ENCODE peak calls at places on chromosomes 3 and 15, in five cellular contexts. I, W, S, Z and G are unnamed samples.
A peak's percentile ranks its signal among the peaks of the same experiment; 100 is the strongest.

GRCh38 chr3:72683068-72683467 is 165.2 kb downstream of the SHQ1 start:
- DNase-seq in W (no peak), Z (no peak), I (no peak), S (no peak), G (no peak)

GRCh38 chr15:94196536-94196935 is 34.8 kb upstream of the MCTP2 start:
- DNase-seq in W (no peak), Z (no peak), S (no peak), I (no peak), G (no peak)

GRCh38 chr3:168981396-168981795 is 682.1 kb downstream of the MECOM start:
- DNase-seq in I (no peak), W (no peak), S (no peak), Z (no peak), G (no peak)

GRCh38 chr3:152595975-152596832 is 238.7 kb upstream of the P2RY1 start:
- DNase-seq in Z (no peak), I (no peak), S (peak; percentile 40), W (peak; percentile 97), G (peak; percentile 34)

GRCh38 chr3:157075693-157076420 is 84.1 kb downstream of the CCNL1 start:
- DNase-seq in W (no peak), S (no peak), I (no peak), Z (no peak), G (no peak)

GRCh38 chr15:61426466-61426865 is 197.4 kb upstream of the RORA start:
- DNase-seq in Z (no peak), I (no peak), S (no peak), W (no peak), G (no peak)

GRCh38 chr3:33808559-33808958 is 10.1 kb downstream of the PDCD6IP start:
- DNase-seq in W (no peak), Z (no peak), I (no peak), S (no peak), G (no peak)

GRCh38 chr15:31365032-31365654 is 38.5 kb downstream of the KLF13 start:
- DNase-seq in W (no peak), S (no peak), I (no peak), Z (no peak), G (no peak)

GRCh38 chr15:76987896-76988860 is 6.7 kb upstream of the PSTPIP1 start:
- DNase-seq in S (no peak), W (no peak), Z (no peak), I (peak; percentile 81), G (no peak)

GRCh38 chr3:133448478-133449122 is 48.7 kb downstream of the BFSP2 start:
- DNase-seq in Z (no peak), S (peak; percentile 22), W (no peak), I (no peak), G (no peak)

GRCh38 chr3:50734985-50735384 is 60.3 kb downstream of the DOCK3 start:
- DNase-seq in Z (no peak), S (no peak), I (no peak), W (no peak), G (no peak)

GRCh38 chr3:73207946-73208345 is 146.5 kb downstream of the EBLN2 start:
- DNase-seq in S (no peak), W (no peak), Z (no peak), I (no peak), G (no peak)

GRCh38 chr15:84799511-84800187 is 17.5 kb upstream of the ALPK3 start:
- DNase-seq in Z (no peak), S (no peak), I (no peak), W (no peak), G (no peak)

GRCh38 chr15:55819397-55820034 is 76.6 kb upstream of the PRTG start:
- DNase-seq in I (no peak), Z (no peak), S (no peak), W (no peak), G (no peak)

GRCh38 chr15:42037650-42038049 is 16.8 kb upstream of the PLA2G4E start:
- DNase-seq in S (peak; percentile 70), Z (no peak), I (no peak), W (no peak), G (no peak)

GRCh38 chr15:91948001-91948608 is 94.6 kb downstream of the SLCO3A1 start:
- DNase-seq in I (peak; percentile 52), W (no peak), Z (no peak), S (peak; percentile 47), G (peak; percentile 29)

GRCh38 chr3:112116777-112117186 is 16.3 kb downstream of the GCSAM start:
- DNase-seq in I (no peak), W (peak; percentile 61), S (no peak), Z (no peak), G (no peak)

GRCh38 chr3:44478055-44478468 is 592 bp upstream of the ZNF445 start:
- DNase-seq in I (no peak), W (no peak), S (no peak), Z (no peak), G (no peak)

GRCh38 chr3:120855665-120856437 is 52.2 kb upstream of the STXBP5L start:
- DNase-seq in Z (no peak), I (no peak), S (no peak), W (no peak), G (peak; percentile 34)

GRCh38 chr3:141915016-141915415 is 38.6 kb downstream of the ATP1B3 start:
- DNase-seq in I (no peak), S (no peak), Z (no peak), W (no peak), G (no peak)

GRCh38 chr3:190790185-190790584 is 72.3 kb downstream of the GMNC start:
- DNase-seq in S (peak; percentile 70), Z (no peak), I (no peak), W (no peak), G (no peak)

GRCh38 chr15:97745481-97746071 is 214.9 kb upstream of the ARRDC4 start:
- DNase-seq in S (peak; percentile 47), Z (no peak), W (peak; percentile 41), I (no peak), G (no peak)

GRCh38 chr3:188296761-188297689 is 143.1 kb downstream of the LPP start:
- DNase-seq in W (peak; percentile 83), I (peak; percentile 54), S (peak; percentile 66), Z (no peak), G (no peak)

GRCh38 chr15:29102911-29103824 is 166.5 kb downstream of the NSMCE3 start:
- DNase-seq in W (no peak), Z (no peak), I (no peak), S (no peak), G (no peak)

GRCh38 chr3:69739204-69740102 is at the start of gene MITF:
- DNase-seq in S (peak; percentile 93), I (peak; percentile 93), Z (peak; percentile 53), W (peak; percentile 94), G (peak; percentile 68)

GRCh38 chr3:154778057-154778456 is 302.1 kb upstream of the MME start:
- DNase-seq in W (no peak), I (no peak), Z (no peak), S (no peak), G (no peak)

GRCh38 chr3:14425574-14426304 is 23.3 kb downstream of the SLC6A6 start:
- DNase-seq in S (no peak), I (peak; percentile 70), W (no peak), Z (no peak), G (no peak)

GRCh38 chr3:27728195-27729087 is 6.3 kb upstream of the EOMES start:
- DNase-seq in W (no peak), I (no peak), S (peak; percentile 42), Z (no peak), G (no peak)

DNA sequence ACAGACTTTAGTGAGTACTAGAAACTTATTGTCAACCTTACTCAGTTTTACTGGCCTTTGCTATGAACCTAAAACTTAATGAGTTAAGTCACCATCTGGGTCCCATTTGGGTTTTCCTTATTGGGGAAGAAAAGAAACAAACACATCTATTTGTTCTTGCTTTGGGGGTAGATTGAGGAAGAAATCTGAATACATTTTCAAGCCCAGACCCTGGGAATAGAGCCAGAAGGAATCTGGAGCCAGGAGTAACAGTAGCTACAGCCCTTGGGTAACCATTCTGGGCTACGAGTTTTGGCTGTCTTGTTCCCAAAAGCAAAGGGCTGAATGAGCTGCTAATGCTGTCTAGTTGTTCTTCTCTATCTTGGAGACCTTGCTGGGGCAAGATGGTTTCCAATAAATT is 16.5 kb downstream of the SLC12A1 start:
- DNase-seq in Z (no peak), W (no peak), S (no peak), I (no peak), G (no peak)
- H3K27me3 ChIP-seq in Z (peaks cover 31% of the 10 kb centered on the region), W (peaks cover 9% of the 10 kb centered on the region), S (no peaks in the 10 kb centered on the region), I (peaks cover 13% of the 10 kb centered on the region), G (peaks cover 7% of the 10 kb centered on the region)

DNA sequence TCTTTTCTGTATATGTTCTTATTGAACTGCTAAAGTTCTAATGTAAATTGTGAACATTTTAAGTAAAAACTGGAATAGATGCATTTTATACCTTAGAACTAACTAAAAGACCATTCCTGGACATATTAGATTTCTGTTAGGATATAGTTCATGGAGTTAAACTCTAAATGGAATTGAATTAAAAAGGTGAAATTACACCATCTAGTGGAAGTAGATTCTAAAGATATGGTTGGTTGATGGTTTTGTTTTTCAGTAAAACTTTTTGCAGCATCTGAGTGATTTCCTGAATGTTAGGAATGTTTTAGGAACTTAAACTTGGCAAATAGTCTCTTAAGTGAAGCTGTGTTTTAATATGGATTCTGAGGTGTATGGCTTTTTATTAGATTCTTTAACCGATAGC is 96.8 kb downstream of the SLMAP start:
- DNase-seq in W (peak; percentile 54), S (no peak), Z (no peak), I (no peak), G (no peak)
- TF ChIP-seq CTCF in W (no peak), S (peak; percentile 39), Z (peak; percentile 48), I (peak; percentile 24), G (peak; percentile 47)

GRCh38 chr3:119645813-119646212 is 14.6 kb downstream of the POPDC2 start:
- DNase-seq in Z (no peak), I (no peak), W (no peak), S (no peak), G (no peak)
- H3K27ac ChIP-seq in Z (no peak overlapping the region), I (peak overlapping the region; percentile 84), W (no peak overlapping the region), S (no peak overlapping the region), G (no peak overlapping the region)

DNA sequence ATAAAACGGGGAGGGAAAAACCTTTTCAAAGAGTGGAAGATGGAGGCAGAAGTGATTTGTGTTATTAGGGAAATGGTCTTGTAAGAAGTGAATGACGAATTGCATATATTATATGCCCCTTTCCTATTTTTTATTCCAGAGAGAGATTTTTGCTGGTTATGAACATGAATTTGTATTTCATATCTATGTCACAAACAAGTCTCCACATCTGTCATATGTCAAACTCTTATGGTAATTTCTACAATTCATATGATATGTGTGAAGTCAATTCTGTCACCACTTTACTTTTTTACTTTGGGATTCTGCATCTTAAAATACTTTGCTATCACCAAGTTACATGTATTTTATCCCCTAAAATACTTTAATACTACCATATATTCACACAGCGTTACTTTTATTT is 594.2 kb upstream of the ARPP21 start:
- DNase-seq in W (no peak), S (no peak), Z (no peak), I (no peak), G (no peak)
- H3K27me3 ChIP-seq in W (no peaks in the 10 kb centered on the region), S (no peaks in the 10 kb centered on the region), Z (no peaks in the 10 kb centered on the region), I (no peaks in the 10 kb centered on the region), G (no peaks in the 10 kb centered on the region)